ENCODE peak calls at places on chromosomes 16 and 17, in eight cellular contexts. B, H, I, U, T, Q, P and L are unnamed samples.

GRCh38 chr16:74302341-74302740 is 5.7 kb downstream of the PSMD7 start:
- DNase-seq in B (no peak), H (no peak), I (no peak), U (no peak), T (no peak), Q (no peak), P (no peak), L (no peak)

GRCh38 chr16:15404792-15405191 is 9.2 kb downstream of the MPV17L start:
- DNase-seq in B (no peak), H (no peak), I (no peak), U (peak), T (no peak), Q (peak), P (no peak), L (no peak)

GRCh38 chr17:204427-205175 is 23.2 kb upstream of the DOC2B start:
- DNase-seq in B (no peak), H (no peak), I (no peak), U (no peak), T (no peak), Q (no peak), P (no peak), L (no peak)

GRCh38 chr17:42456223-42457106 is 2.2 kb upstream of the ATP6V0A1 start:
- DNase-seq in B (no peak), H (peak), I (peak), U (no peak), T (no peak), Q (no peak), P (peak), L (no peak)

GRCh38 chr16:28596840-28597691 is at the start of gene SULT1A2:
- DNase-seq in B (peak), H (no peak), I (no peak), U (no peak), T (no peak), Q (peak), P (peak), L (peak)

GRCh38 chr17:76726766-76727718 is at the start of gene METTL23:
- DNase-seq in B (peak), H (no peak), I (peak), U (peak), T (no peak), Q (peak), P (peak), L (no peak)

GRCh38 chr17:72145972-72146755 is 25.3 kb downstream of the SOX9 start:
- DNase-seq in B (no peak), H (no peak), I (no peak), U (no peak), T (no peak), Q (no peak), P (no peak), L (no peak)

GRCh38 chr17:68456529-68457167 is 648 bp downstream of the WIPI1 start:
- DNase-seq in B (peak), H (no peak), I (peak), U (peak), T (peak), Q (peak), P (peak), L (peak)

GRCh38 chr16:64047207-64047606 is 1074.7 kb downstream of the CDH11 start:
- DNase-seq in B (no peak), H (no peak), I (no peak), U (no peak), T (no peak), Q (no peak), P (no peak), L (no peak)

GRCh38 chr17:48603959-48604769 is 622 bp downstream of the HOXB6 start:
- DNase-seq in B (no peak), H (no peak), I (no peak), U (peak), T (no peak), Q (peak), P (no peak), L (no peak)

GRCh38 chr17:72602517-72603345 is 481.9 kb downstream of the SOX9 start:
- DNase-seq in B (no peak), H (no peak), I (peak), U (no peak), T (no peak), Q (peak), P (no peak), L (no peak)

GRCh38 chr16:66728117-66728787 is 23.2 kb downstream of the DYNC1LI2 start:
- DNase-seq in B (peak), H (no peak), I (peak), U (no peak), T (no peak), Q (peak), P (peak), L (no peak)

GRCh38 chr16:85327731-85328664 is 215.7 kb upstream of the CIBAR2 start:
- DNase-seq in B (no peak), H (no peak), I (no peak), U (no peak), T (no peak), Q (no peak), P (no peak), L (no peak)

GRCh38 chr17:68782829-68783228 is 172.4 kb downstream of the ABCA8 start:
- DNase-seq in B (no peak), H (no peak), I (no peak), U (peak), T (no peak), Q (no peak), P (no peak), L (no peak)

GRCh38 chr17:1193300-1193699 is 13.5 kb upstream of the ABR start:
- DNase-seq in B (no peak), H (no peak), I (no peak), U (no peak), T (no peak), Q (no peak), P (no peak), L (no peak)

GRCh38 chr17:74430706-74431567 is 951 bp upstream of the GPRC5C start:
- DNase-seq in B (peak), H (no peak), I (peak), U (peak), T (no peak), Q (peak), P (peak), L (peak)

GRCh38 chr16:4972938-4973587 is 14.9 kb downstream of the SEC14L5 start:
- DNase-seq in B (no peak), H (no peak), I (no peak), U (no peak), T (no peak), Q (no peak), P (no peak), L (no peak)

GRCh38 chr17:19019041-19019941 is 14.7 kb upstream of the FAM83G start:
- DNase-seq in B (peak), H (no peak), I (no peak), U (peak), T (no peak), Q (no peak), P (no peak), L (no peak)

GRCh38 chr17:8940866-8941471 is 24.5 kb downstream of the PIK3R5 start:
- DNase-seq in B (no peak), H (peak), I (no peak), U (no peak), T (no peak), Q (no peak), P (no peak), L (no peak)

DNA sequence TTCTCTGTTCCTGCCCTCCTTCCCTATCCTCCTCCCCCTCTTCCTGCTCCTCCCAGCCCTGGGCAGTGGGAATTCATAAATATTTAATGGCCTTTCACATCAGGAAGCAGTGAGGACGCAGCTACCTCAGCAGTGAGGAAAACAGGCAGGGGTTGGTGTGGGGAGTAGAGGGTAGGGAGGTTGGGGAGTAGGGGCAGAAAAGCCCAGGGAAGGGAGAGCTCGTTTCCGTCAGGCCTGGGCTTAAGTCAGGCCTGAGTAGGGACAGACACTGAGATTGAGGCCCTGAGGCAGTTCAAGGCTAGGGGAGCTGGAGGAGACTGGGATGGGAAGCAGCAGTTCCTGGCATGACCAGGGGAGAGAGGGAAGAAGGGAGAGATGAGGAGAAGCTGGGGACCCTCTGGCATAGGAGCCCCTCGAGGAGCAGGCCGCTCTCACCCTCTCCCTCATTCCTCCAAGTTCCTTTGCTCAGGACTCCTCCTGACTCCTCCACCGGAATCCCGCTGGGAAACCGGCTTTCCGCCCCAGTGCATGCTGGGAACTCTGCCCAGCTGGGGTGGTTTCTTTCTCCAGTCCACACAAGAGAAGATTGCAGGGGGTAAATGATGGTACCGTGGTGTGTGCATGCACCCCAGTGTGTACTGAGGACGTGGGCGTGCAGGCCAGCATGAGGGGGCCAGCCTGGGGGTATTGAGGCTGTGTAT is 6.2 kb downstream of the SAMD14 start:
- DNase-seq in B (no peak), H (no peak), I (no peak), U (no peak), T (no peak), Q (no peak), P (no peak), L (no peak)
- H3K27ac ChIP-seq in B (no peak), H (no peak), I (no peak), U (peak), T (peak), Q (no peak), P (no peak), L (no peak)

DNA sequence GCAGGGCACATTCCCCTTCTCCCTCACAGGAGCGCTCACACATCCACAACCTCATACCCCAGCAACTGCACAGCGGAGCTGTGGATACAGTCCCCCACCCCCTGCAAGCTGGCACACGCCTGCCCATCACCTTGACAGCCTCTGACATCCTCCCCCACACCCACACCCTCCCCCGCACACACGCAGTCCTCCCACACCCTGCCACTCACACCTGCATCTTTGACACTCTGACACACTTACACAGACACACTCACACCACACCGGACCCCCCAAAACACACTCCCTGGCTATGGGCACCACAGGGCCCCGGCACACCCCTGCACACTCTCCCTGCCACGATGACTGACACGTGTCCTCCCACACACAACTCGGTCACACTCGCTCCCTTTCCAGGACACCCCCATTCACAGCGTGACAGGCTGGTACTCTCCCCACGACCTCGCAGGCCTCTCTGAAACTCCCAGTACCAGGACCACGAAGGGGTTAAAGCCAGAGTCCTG is 531 bp upstream of the PPP1R1B start:
- DNase-seq in B (no peak), H (no peak), I (no peak), U (no peak), T (no peak), Q (peak), P (no peak), L (no peak)
- H3K27ac ChIP-seq in B (no peak), H (no peak), I (no peak), U (no peak), T (no peak), Q (peak), P (peak), L (no peak)

GRCh38 chr17:45286286-45286685 is 24.4 kb upstream of the SPATA32 start:
- DNase-seq in B (no peak), H (no peak), I (no peak), U (no peak), T (no peak), Q (no peak), P (no peak), L (no peak)

GRCh38 chr17:45287526-45288264 is 25.8 kb upstream of the SPATA32 start:
- DNase-seq in B (no peak), H (no peak), I (no peak), U (no peak), T (no peak), Q (no peak), P (no peak), L (no peak)

GRCh38 chr17:45283711-45284110 is 21.8 kb upstream of the SPATA32 start:
- DNase-seq in B (no peak), H (no peak), I (no peak), U (no peak), T (no peak), Q (no peak), P (no peak), L (no peak)

GRCh38 chr17:45282683-45283644 is 21.1 kb upstream of the SPATA32 start:
- DNase-seq in B (peak), H (no peak), I (no peak), U (peak), T (peak), Q (no peak), P (no peak), L (no peak)

DNA sequence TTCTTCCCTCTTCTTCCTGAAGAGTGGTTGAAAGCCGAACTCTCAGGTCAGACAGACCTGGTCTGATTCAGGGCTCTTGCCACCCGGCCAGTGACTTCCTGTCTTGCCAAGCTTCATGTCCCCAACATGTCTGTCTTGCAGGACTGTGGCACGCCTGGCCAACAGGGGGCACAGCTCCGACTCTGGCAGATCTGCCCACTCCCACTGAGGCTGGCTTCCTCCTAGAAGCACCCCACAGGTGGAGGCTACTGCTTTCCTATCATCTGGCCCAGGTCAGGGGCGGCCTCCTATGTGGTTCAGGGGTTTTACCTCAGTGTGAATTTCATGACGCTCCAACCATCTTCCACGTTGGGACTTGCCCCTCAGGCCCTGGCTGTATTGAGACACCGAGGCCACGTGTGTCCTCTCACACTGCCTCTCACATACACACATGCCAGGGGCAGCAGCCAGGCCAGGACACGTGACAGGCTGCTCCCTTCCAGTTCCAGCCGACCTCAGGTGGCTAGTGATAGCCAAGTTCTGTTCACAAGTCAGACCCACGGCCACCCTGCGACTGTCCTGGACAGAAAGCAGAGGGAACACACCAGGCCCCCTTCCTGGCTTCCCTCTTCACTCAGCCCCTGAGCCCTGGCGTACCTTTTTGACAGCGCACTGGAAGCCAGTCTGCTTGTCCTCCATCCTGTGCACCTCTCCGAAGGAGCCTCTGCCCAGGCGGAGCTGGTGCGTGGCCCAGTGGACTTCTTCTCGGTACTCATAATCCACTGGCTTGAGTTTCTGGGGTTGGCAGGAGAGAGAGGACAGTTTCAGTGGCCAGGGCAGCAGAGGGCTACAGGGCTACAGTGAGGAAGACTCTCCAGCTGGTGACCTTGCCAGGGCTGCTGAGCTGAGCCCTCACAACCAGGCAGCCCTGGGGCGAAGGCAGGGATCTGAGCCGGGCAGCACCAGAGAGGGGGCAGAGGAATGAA is 22.6 kb upstream of the SPATA32 start:
- DNase-seq in B (no peak), H (peak), I (peak), U (peak), T (no peak), Q (no peak), P (peak), L (no peak)
- H3K27ac ChIP-seq in B (peak), H (no peak), I (no peak), U (peak), T (no peak), Q (peak), P (peak), L (peak)

DNA sequence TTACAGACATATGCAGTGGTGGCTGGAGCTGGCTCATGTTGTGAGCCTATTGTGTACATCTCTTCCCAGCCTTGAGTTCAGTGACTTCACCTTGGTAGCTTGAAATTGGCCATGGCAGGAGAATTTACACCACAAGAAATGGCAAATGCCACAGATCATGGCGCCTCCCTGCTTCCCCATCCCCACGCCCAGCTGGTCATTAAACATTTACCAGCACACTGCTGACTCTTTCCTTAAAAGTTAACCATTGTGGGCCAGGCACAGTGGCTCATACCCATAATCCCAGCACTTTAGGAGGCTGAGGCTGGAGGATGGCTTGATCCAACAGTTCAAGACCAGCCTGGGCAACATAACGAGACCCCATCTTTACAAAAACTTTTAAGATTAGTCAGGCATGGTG is 22.6 kb upstream of the ITGB4 start:
- DNase-seq in B (no peak), H (no peak), I (no peak), U (no peak), T (no peak), Q (no peak), P (no peak), L (no peak)
- H3K27ac ChIP-seq in B (peak), H (no peak), I (no peak), U (peak), T (no peak), Q (peak), P (peak), L (peak)

GRCh38 chr17:54256530-54256929 is 433.8 kb downstream of the KIF2B start:
- DNase-seq in B (no peak), H (no peak), I (no peak), U (no peak), T (no peak), Q (no peak), P (no peak), L (no peak)

GRCh38 chr17:54261465-54261864 is 438.7 kb downstream of the KIF2B start:
- DNase-seq in B (no peak), H (no peak), I (no peak), U (no peak), T (no peak), Q (no peak), P (no peak), L (no peak)

DNA sequence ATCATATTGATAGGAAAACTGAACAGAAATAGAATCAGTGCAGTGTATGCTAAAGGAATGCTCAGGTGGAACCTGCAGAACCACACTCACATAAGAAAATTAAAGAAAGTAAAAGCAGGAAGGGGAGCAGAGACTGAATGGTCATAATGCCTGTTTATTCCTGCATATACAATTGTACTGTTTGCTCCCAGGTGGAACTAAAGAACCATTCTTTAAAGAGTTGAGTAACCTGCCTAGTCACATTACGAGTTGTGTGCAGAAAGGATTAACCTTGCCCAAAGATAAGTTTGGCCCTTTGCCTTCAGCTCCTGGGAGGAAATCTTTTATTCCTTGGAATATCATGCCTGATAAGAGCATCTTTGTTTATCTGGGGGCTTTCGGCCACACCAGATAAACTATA is 434.7 kb downstream of the KIF2B start:
- DNase-seq in B (no peak), H (no peak), I (no peak), U (no peak), T (no peak), Q (no peak), P (no peak), L (no peak)
- H3K27ac ChIP-seq in B (no peak), H (no peak), I (no peak), U (no peak), T (no peak), Q (no peak), P (no peak), L (no peak)